ENCODE peak calls at places on chromosomes 7 and 10, in eight cellular contexts. P is tibial artery; I is Panc1; D is pancreas; T is transverse colon; A is upper lobe of left lung; C is CD4-positive, CD25-positive, alpha-beta regulatory T cell; X is heart right ventricle. V is an unnamed sample.

GRCh38 chr10:131047501-131047900 is 264.0 kb downstream of the TCERG1L start:
- DNase-seq in P (no peak), I (no peak), D (no peak), T (no peak), A (no peak), C (no peak), X (no peak), V (no peak)

GRCh38 chr10:79069325-79070090 is 742 bp downstream of the ZMIZ1 start:
- DNase-seq in P (peak; percentile 85), I (no peak), D (peak; percentile 57), T (peak; percentile 64), A (peak; percentile 73), C (no peak), X (peak; percentile 67), V (peak; percentile 59)

GRCh38 chr10:21572578-21572977 is 38.5 kb downstream of the MLLT10 start:
- DNase-seq in P (peak; percentile 76), I (no peak), D (no peak), T (no peak), A (no peak), C (no peak), X (no peak), V (peak; percentile 43)

GRCh38 chr7:26686448-26686981 is 177.9 kb downstream of the SKAP2 start:
- DNase-seq in P (no peak), I (peak; percentile 38), D (no peak), T (no peak), A (no peak), C (no peak), X (no peak), V (peak; percentile 73)

GRCh38 chr10:21532694-21533576 is 1.1 kb upstream of the MLLT10 start:
- DNase-seq in P (peak; percentile 61), I (no peak), D (no peak), T (no peak), A (no peak), C (no peak), X (no peak), V (peak; percentile 18)

GRCh38 chr10:63698815-63699205 is 177.6 kb downstream of the REEP3 start:
- DNase-seq in P (no peak), I (no peak), D (no peak), T (no peak), A (no peak), C (no peak), X (no peak), V (no peak)

GRCh38 chr7:94655562-94655883 is 410 bp downstream of the SGCE start:
- DNase-seq in P (peak; percentile 63), I (no peak), D (peak; percentile 18), T (no peak), A (no peak), C (no peak), X (no peak), V (peak; percentile 69)

GRCh38 chr10:100970076-100970913 is 991 bp downstream of the SEMA4G start:
- DNase-seq in P (no peak), I (no peak), D (peak; percentile 56), T (peak; percentile 87), A (peak; percentile 51), C (peak; percentile 17), X (no peak), V (no peak)

GRCh38 chr7:133829336-133829897 is 297.7 kb upstream of the LRGUK start:
- DNase-seq in P (no peak), I (no peak), D (no peak), T (no peak), A (no peak), C (no peak), X (no peak), V (peak; percentile 82)

GRCh38 chr7:42440951-42441350 is 203.9 kb upstream of the GLI3 start:
- DNase-seq in P (no peak), I (no peak), D (no peak), T (no peak), A (no peak), C (no peak), X (no peak), V (no peak)

GRCh38 chr10:44992070-44992731 is 8.5 kb upstream of the ZNF22 start:
- DNase-seq in P (peak; percentile 74), I (no peak), D (peak; percentile 93), T (no peak), A (no peak), C (no peak), X (no peak), V (no peak)

GRCh38 chr10:61188691-61189090 is 244.7 kb upstream of the RHOBTB1 start:
- DNase-seq in P (no peak), I (no peak), D (no peak), T (no peak), A (no peak), C (no peak), X (no peak), V (no peak)

GRCh38 chr7:28573751-28574295 is 161.5 kb downstream of the CREB5 start:
- DNase-seq in P (no peak), I (no peak), D (no peak), T (no peak), A (no peak), C (no peak), X (no peak), V (no peak)

GRCh38 chr10:132376394-132376851 is 20.6 kb upstream of the PWWP2B start:
- DNase-seq in P (peak; percentile 47), I (no peak), D (no peak), T (no peak), A (peak; percentile 20), C (no peak), X (no peak), V (no peak)

GRCh38 chr10:82037076-82037475 is 162.1 kb downstream of the NRG3 start:
- DNase-seq in P (no peak), I (no peak), D (no peak), T (no peak), A (no peak), C (no peak), X (no peak), V (no peak)

GRCh38 chr7:125195156-125195555 is 265.5 kb upstream of the POT1 start:
- DNase-seq in P (no peak), I (no peak), D (no peak), T (no peak), A (no peak), C (no peak), X (no peak), V (no peak)

GRCh38 chr7:125074141-125074540 is 144.5 kb upstream of the POT1 start:
- DNase-seq in P (no peak), I (no peak), D (no peak), T (no peak), A (no peak), C (no peak), X (no peak), V (no peak)

DNA sequence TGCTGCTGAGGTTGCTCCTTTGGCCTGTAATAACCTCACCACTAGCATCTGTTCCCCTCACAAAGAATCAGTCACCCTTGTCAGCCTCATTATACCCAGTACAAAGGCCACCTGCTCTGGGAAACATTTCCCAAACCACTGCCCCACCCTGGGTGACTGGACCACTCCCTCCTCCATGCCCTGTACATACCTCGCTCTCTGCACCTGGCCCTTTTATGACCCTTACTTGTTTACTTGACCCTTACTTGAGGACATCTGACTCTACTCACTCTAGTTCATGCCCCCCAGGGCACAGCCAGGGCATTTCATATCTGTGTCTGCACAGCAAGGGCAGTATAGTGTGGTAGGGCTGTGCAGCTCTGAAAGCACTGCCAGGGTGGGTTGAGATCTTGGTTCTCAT is 21.4 kb upstream of the AOC1 start:
- DNase-seq in P (no peak), I (no peak), D (no peak), T (peak; percentile 80), A (no peak), C (no peak), X (no peak), V (no peak)
- H3K36me3 ChIP-seq in P (no peaks in the 10 kb centered on the region), I (no peaks in the 10 kb centered on the region), D (no peaks in the 10 kb centered on the region), T (no peaks in the 10 kb centered on the region), A (no peaks in the 10 kb centered on the region), C (no peaks in the 10 kb centered on the region), X (no peaks in the 10 kb centered on the region), V (no peaks in the 10 kb centered on the region)

DNA sequence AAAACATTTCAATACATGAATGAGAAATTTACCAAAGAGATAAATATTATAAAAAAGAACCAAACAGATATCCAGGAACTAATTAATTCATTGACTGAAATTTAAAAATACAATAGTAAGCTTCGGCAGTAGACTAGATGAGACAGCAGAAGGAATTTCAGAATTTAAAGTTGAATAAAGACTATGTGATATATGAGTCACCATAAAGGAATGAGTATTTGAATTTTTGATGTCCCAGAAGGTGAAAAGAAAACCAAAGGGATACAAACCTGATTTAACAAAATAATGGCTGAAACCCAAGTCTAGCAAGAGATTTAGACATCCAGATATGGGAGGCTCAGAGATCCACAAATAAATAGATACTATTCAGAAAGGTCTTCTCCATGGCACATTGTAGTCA is 623.9 kb upstream of the FOXK1 start:
- DNase-seq in P (no peak), I (no peak), D (no peak), T (no peak), A (no peak), C (no peak), X (no peak), V (no peak)
- H3K27ac ChIP-seq in P (no peak overlapping the region), I (no peak overlapping the region), D (no peak overlapping the region), T (no peak overlapping the region), A (no peak overlapping the region), C (no peak overlapping the region), X (no peak overlapping the region), V (no peak overlapping the region)

GRCh38 chr10:118704711-118705110 is 50.1 kb downstream of the CACUL1 start:
- DNase-seq in P (no peak), I (no peak), D (no peak), T (no peak), A (no peak), C (no peak), X (no peak), V (no peak)
- H3K4me1 ChIP-seq in P (no peaks in the 10 kb centered on the region), I (no peaks in the 10 kb centered on the region), D (no peaks in the 10 kb centered on the region), T (no peaks in the 10 kb centered on the region), A (no peaks in the 10 kb centered on the region), C (peaks cover 5% of the 10 kb centered on the region), X (no peaks in the 10 kb centered on the region), V (no peaks in the 10 kb centered on the region)

GRCh38 chr7:55552320-55553086 is 19.8 kb downstream of the VOPP1 start:
- DNase-seq in P (peak; percentile 74), I (no peak), D (no peak), T (peak; percentile 70), A (peak; percentile 44), C (no peak), X (peak; percentile 59), V (no peak)

GRCh38 chr7:55553087-55553345 is 19.3 kb downstream of the VOPP1 start:
- DNase-seq in P (no peak), I (no peak), D (no peak), T (no peak), A (no peak), C (no peak), X (no peak), V (no peak)

GRCh38 chr7:55555160-55555559 is 17.1 kb downstream of the VOPP1 start:
- DNase-seq in P (no peak), I (no peak), D (no peak), T (no peak), A (no peak), C (no peak), X (no peak), V (no peak)

GRCh38 chr7:55556031-55556430 is 16.3 kb downstream of the VOPP1 start:
- DNase-seq in P (no peak), I (no peak), D (no peak), T (no peak), A (no peak), C (no peak), X (no peak), V (no peak)

DNA sequence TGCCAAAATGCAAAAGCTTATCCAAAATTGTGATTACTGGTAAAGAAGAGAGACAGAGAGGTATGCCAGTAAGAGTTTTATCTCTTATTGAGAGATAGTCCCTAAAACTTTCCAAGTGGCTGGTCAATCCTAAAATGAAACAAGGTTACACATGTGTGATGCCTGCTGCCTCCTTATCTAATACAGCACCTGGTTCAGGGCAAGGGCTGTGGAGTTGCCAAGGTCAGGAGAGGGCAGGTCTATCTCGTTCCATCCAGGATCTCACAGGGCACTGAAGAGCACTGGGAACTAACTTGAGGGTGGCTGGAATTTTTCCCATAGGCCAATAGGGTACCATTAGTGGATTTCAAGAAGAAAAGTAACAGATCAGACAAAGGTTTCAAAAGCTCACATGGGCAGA is 18.2 kb downstream of the VOPP1 start:
- DNase-seq in P (no peak), I (no peak), D (no peak), T (no peak), A (no peak), C (no peak), X (no peak), V (no peak)
- H3K36me3 ChIP-seq in P (no peaks in the 10 kb centered on the region), I (no peaks in the 10 kb centered on the region), D (no peaks in the 10 kb centered on the region), T (no peaks in the 10 kb centered on the region), A (peaks cover 4% of the 10 kb centered on the region), C (peaks cover 25% of the 10 kb centered on the region), X (no peaks in the 10 kb centered on the region), V (peaks cover 7% of the 10 kb centered on the region)

V was measured in SJCRH30.